ENCODE peak calls at places on chromosome 9, in six cellular contexts. H, Q, I, G, M and C are unnamed samples. For H3K4me1, the result is how much of the 10 kb centered on the place peaks cover.

GRCh38 chr9:117134826-117135411 is 279.9 kb downstream of the ASTN2 start:
- DNase-seq in H (no peak), I (no peak), Q (no peak), G (no peak), M (no peak), C (no peak)

GRCh38 chr9:116387934-116388714 is 234.5 kb downstream of the PAPPA start:
- DNase-seq in M (no peak), H (no peak), Q (no peak), G (no peak), I (no peak), C (no peak)

GRCh38 chr9:107760469-107761242 is 271.1 kb upstream of the KLF4 start:
- DNase-seq in Q (no peak), I (no peak), H (no peak), G (no peak), M (peak), C (no peak)

GRCh38 chr9:130010151-130010988 is 32.6 kb downstream of the FNBP1 start:
- DNase-seq in M (no peak), Q (no peak), I (no peak), G (no peak), H (no peak), C (no peak)

GRCh38 chr9:133569891-133570651 is 35.6 kb downstream of the ADAMTSL2 start:
- DNase-seq in Q (no peak), M (no peak), G (no peak), H (no peak), I (peak), C (no peak)

GRCh38 chr9:94950733-94951590 is 224.5 kb downstream of the AOPEP start:
- DNase-seq in M (no peak), H (no peak), Q (peak), I (peak), G (no peak), C (no peak)

GRCh38 chr9:111412280-111412679 is 71.9 kb downstream of the ECPAS start:
- DNase-seq in H (no peak), Q (no peak), M (no peak), G (no peak), I (no peak), C (no peak)

GRCh38 chr9:20728493-20729220 is 44.6 kb downstream of the FOCAD start:
- DNase-seq in Q (no peak), I (no peak), H (no peak), M (no peak), G (no peak), C (no peak)

GRCh38 chr9:99294850-99295461 is 72.9 kb downstream of the SEC61B start:
- DNase-seq in H (no peak), I (no peak), M (no peak), Q (peak), G (no peak), C (no peak)

GRCh38 chr9:123743737-123744136 is 186.2 kb downstream of the DENND1A start:
- DNase-seq in Q (no peak), I (no peak), H (no peak), G (no peak), M (no peak), C (no peak)

GRCh38 chr9:112884721-112885120 is 6.0 kb downstream of the SLC46A2 start:
- DNase-seq in M (no peak), H (no peak), Q (no peak), I (no peak), G (no peak), C (no peak)

GRCh38 chr9:137606734-137607138 is 1.2 kb downstream of the ARRDC1 start:
- DNase-seq in Q (no peak), I (peak), G (no peak), H (no peak), M (no peak), C (no peak)

GRCh38 chr9:133377721-133378216 is 1.6 kb downstream of the STKLD1 start:
- DNase-seq in H (no peak), G (no peak), M (no peak), I (no peak), Q (peak), C (no peak)

GRCh38 chr9:36738318-36738975 is 165.8 kb downstream of the MELK start:
- DNase-seq in H (no peak), Q (no peak), G (no peak), I (no peak), M (no peak), C (no peak)

GRCh38 chr9:90086076-90086475 is 481.3 kb downstream of the GADD45G start:
- DNase-seq in Q (no peak), G (no peak), H (no peak), M (no peak), I (no peak), C (no peak)

GRCh38 chr9:69877852-69878507 is 57.4 kb downstream of the CFAP95 start:
- DNase-seq in I (no peak), G (no peak), Q (peak), M (no peak), H (no peak), C (no peak)

GRCh38 chr9:125844611-125845010 is 97.4 kb downstream of the PBX3 start:
- DNase-seq in I (no peak), Q (no peak), M (no peak), H (no peak), G (no peak), C (peak)

GRCh38 chr9:95067057-95067456 is 250.5 kb downstream of the FANCC start:
- DNase-seq in I (no peak), M (no peak), G (no peak), H (no peak), Q (no peak), C (no peak)

GRCh38 chr9:4739587-4740372 is 1.2 kb downstream of the AK3 start:
- DNase-seq in H (no peak), Q (no peak), G (no peak), M (no peak), I (peak), C (no peak)

GRCh38 chr9:91056917-91057316 is 255.3 kb downstream of the SYK start:
- DNase-seq in M (no peak), Q (no peak), H (no peak), G (no peak), I (no peak), C (no peak)

GRCh38 chr9:27569406-27569805 is 3.9 kb downstream of the C9orf72 start:
- DNase-seq in Q (peak), M (no peak), H (no peak), I (no peak), G (no peak), C (no peak)

GRCh38 chr9:125284855-125285254 is 23.2 kb downstream of the GAPVD1 start:
- DNase-seq in M (no peak), I (no peak), H (no peak), G (peak), Q (no peak), C (no peak)

GRCh38 chr9:34961574-34962480 is 3.7 kb downstream of the PHF24 start:
- DNase-seq in H (no peak), M (no peak), Q (no peak), G (no peak), I (no peak), C (no peak)

DNA sequence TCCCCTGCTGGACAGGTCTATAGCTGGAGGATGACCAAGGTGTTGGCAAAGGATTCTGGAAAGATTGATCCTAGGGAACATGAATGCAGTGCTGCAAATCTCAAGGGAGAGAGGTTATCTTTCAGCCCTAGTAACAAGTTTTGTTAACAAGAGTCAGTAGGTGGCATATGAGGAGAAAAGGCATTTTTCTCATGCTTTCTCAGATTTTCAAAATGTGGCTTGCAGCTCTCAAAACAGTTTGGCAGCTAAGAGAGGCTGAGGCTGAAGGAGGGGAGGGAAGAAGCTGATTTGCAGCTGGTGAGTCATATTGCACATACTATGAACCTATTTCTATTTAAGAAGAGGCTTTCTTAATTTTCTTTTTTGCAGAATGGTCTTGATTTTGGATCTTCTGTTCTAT is 64.3 kb upstream of the PCA3 start:
- DNase-seq in I (no peak), G (no peak), Q (no peak), H (no peak), M (no peak), C (no peak)
- TF ChIP-seq CTCF in I (no peak), G (no peak), Q (no peak), H (no peak), M (no peak), C (no peak)

DNA sequence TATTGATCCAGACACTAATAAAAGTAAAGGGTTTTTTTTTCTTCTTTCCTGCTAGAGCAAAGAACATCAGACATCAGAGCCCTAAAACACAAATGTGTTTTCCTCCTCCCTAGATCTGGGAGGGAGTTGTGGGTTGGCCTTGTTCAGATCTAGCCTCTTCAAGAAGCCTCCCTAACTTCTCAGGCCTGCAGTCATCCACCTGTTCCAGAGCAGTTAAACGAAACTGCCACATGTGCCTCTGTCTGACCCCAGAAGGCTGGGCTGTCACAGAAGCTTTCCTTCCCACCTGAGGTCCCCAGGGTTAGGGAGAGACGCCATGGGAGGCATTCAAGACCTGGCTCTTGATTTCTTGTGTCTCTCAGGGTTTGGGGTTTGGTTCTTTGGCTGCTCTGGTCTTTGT is 87.0 kb downstream of the DAB2IP start:
- DNase-seq in I (no peak), Q (no peak), M (no peak), G (no peak), H (no peak), C (no peak)
- H3K4me1 ChIP-seq in I (under half), Q (half or more), M (half or more), G (under half), H (under half), C (under half)

DNA sequence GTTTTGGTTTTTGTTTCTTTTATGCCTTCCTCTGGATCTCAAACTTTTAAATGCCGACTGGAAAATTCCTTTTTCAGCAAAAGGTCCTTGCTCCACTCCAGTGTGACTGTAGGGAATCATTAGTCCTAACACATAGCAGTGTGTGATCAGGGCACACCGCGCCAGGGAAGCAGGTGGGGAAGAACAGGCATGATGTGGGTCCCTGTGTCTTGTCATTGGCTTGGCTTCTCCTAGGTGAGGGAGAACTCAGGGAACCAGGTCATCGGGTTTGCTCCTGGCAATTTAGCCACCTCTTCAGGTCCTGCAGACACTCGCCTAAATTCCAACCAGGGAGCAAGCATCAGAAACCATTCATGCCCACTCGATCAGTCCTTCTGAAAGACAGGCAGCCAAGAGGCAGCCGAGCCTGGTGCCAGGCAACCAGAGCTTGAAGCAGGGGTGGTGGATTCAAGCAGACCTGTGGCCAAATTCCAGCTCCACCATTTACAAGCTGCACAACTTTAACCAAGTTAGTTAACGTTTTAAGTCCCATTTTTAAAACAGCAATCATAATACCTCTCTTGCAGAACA is 514.2 kb downstream of the BNC2 start:
- DNase-seq in H (no peak), Q (no peak), M (no peak), G (no peak), I (no peak), C (no peak)
- H3K4me3 ChIP-seq in H (no peak), Q (no peak), M (no peak), G (no peak), I (no peak), C (no peak)

GRCh38 chr9:127438394-127438793 is 12.8 kb downstream of the RPL12 start:
- DNase-seq in I (no peak), M (no peak), Q (no peak), H (no peak), G (no peak), C (no peak)
- TF ChIP-seq CTCF in I (no peak), M (no peak), Q (no peak), H (no peak), G (no peak), C (no peak)